ENCODE peak calls at places on chromosomes 12 and 14, in nine cellular contexts. E, I, F, R, X, C, K, G and H are unnamed samples.

GRCh38 chr14:103910984-103911383 is 17.3 kb upstream of the TDRD9 start:
- DNase-seq in I (no peak), G (no peak), K (no peak), F (no peak), E (no peak), X (no peak), C (no peak), R (no peak), H (no peak)

GRCh38 chr12:34396006-34396860 is 373.9 kb downstream of the ALG10 start:
- DNase-seq in F (no peak), K (no peak), E (no peak), X (no peak), I (peak), C (no peak), R (peak), G (no peak), H (no peak)

GRCh38 chr12:6462234-6462995 is 8.1 kb downstream of the VAMP1 start:
- DNase-seq in F (no peak), C (no peak), X (no peak), K (no peak), E (no peak), I (no peak), R (no peak), G (no peak), H (no peak)

GRCh38 chr12:19323768-19324167 is 115.5 kb upstream of the AEBP2 start:
- DNase-seq in I (no peak), F (no peak), E (no peak), X (no peak), R (no peak), K (no peak), G (no peak), C (no peak), H (no peak)

GRCh38 chr12:11134300-11134699 is at the start of gene TAS2R30:
- DNase-seq in I (no peak), G (no peak), E (no peak), R (no peak), K (no peak), X (no peak), F (no peak), C (no peak), H (no peak)

GRCh38 chr14:100610511-100611217 is 23.4 kb upstream of the BEGAIN start:
- DNase-seq in C (peak), R (no peak), I (peak), X (no peak), G (no peak), F (peak), K (no peak), E (no peak), H (no peak)

GRCh38 chr14:54221971-54222370 is 174.8 kb upstream of the CDKN3 start:
- DNase-seq in I (no peak), R (no peak), E (no peak), X (no peak), G (no peak), K (no peak), F (no peak), C (no peak), H (no peak)

GRCh38 chr14:97077253-97077653 is 280.1 kb downstream of the VRK1 start:
- DNase-seq in R (peak), C (no peak), G (peak), I (peak), E (no peak), F (peak), X (no peak), K (peak), H (peak)

DNA sequence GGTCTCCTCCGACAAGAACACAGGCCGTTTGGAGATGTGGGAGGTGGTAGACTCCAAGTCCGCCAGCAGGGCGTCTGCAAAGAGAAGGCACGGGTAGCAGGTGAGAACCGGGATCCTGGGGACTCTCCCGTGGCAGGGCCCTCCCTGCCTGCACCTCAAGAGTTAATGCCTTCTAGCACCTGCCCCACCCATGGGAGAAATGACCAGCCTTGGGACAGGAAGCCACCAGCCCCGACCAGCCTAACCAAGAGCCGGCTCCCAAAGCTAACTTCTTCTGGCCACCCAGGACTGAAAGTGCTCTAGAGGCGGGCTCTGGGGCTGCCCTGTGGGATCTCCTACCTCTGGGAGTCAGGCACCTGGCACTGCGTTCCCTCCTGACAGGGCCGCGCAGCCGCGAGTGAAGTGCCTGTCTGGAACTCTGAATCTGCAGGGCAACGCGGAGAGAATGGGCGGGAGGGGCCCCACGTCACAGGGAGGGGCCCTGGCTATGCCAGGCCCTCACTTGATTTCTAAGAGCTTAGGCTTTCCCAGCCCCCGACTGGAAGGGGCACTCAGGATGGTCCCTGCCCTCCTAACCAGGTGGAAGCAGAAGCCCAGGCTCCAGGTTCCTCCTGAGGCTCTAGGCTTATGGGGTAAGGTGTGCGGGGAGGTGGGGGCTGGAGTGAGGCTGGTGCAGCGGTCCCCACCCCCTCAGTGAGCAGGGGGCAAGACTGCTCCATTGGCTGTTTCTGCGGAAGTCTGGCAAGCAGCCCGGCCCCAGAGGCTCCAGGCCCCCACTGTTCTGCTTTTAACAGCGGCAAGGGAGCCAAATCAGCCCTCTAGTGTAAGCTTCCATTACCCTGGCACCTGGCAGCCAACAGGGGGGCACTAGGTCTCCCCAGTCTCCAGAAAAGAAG is 23.6 kb upstream of the RPLP0 start:
- DNase-seq in C (no peak), E (no peak), G (no peak), R (no peak), F (no peak), K (no peak), I (peak), X (no peak), H (peak)
- H3K27ac ChIP-seq in C (peak), E (no peak), G (no peak), R (no peak), F (peak), K (peak), I (no peak), X (no peak), H (no peak)

GRCh38 chr14:51953996-51954395 is 35.4 kb upstream of the RTRAF start:
- DNase-seq in C (no peak), K (no peak), F (no peak), X (no peak), E (no peak), I (no peak), R (no peak), G (no peak), H (no peak)
- TF ChIP-seq REST in C (no peak), K (no peak), F (no peak), X (no peak), E (no peak), I (no peak), R (no peak), G (no peak), H (no peak)

GRCh38 chr14:77000340-77001235 is 27.9 kb downstream of the IRF2BPL start:
- DNase-seq in G (no peak), F (no peak), I (peak), K (no peak), E (peak), R (no peak), X (no peak), C (no peak), H (peak)
- H3K27ac ChIP-seq in G (peak), F (peak), I (no peak), K (no peak), E (peak), R (no peak), X (no peak), C (no peak), H (peak)

DNA sequence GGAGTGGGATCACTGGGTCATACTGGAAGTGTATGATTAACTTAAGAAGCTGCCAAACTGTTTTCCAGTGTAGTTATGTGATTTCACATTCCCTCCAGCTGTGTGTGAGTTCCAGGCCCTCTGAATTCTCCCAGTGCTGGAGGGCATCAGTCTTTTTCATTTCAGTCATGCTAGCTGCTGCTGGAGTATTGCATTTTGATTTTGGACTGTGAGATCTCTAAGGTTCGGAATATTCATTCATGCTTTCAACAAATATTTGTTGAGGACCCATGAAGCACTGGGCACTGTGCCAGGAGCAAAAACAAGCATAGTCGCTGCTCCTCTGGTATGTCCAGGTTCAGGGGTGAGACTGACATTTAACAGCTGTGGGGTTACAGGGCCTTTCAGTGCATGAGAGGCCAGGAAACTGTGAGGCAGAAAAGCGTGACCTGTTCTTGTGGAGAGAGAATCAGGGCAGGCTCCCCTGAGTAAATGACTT is 133.2 kb downstream of the SCARB1 start:
- DNase-seq in X (peak), R (no peak), E (no peak), C (no peak), F (peak), K (no peak), G (no peak), I (no peak), H (no peak)
- TF ChIP-seq REST in X (no peak), R (no peak), E (no peak), C (no peak), F (no peak), K (no peak), G (no peak), I (no peak), H (no peak)

DNA sequence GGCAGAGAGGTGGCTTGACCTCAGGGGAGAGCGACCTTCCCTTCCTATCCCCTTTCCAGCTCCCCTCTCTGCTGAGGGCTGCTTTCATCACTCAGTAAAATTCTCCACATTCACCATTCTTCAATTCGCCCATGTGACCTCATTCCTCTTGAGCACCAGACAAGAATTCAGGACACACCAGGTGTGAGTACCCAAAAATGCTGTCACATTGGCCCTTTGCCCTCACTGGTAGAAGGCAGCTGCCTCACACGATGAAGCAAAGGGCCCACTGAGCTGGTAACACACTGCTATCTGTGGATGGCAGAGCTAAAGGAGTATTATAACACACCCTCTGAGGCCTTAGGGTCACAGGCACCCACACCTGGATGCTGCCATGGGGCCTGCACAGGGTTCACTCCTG is 59.7 kb downstream of the SSH1 start:
- DNase-seq in E (no peak), K (no peak), C (no peak), G (no peak), I (no peak), F (no peak), X (no peak), R (no peak), H (no peak)
- H3K27ac ChIP-seq in E (no peak), K (peak), C (no peak), G (no peak), I (no peak), F (no peak), X (no peak), R (no peak), H (no peak)

GRCh38 chr14:34662558-34663088 is 32.7 kb upstream of the SNX6 start:
- DNase-seq in C (no peak), R (no peak), E (no peak), I (no peak), X (no peak), F (no peak), K (no peak), G (no peak), H (no peak)

GRCh38 chr14:34667007-34667406 is 37.1 kb upstream of the SNX6 start:
- DNase-seq in I (no peak), K (no peak), E (no peak), R (no peak), G (no peak), F (no peak), X (no peak), C (no peak), H (no peak)

GRCh38 chr14:34660796-34661195 is 30.8 kb upstream of the SNX6 start:
- DNase-seq in G (no peak), K (no peak), X (no peak), F (no peak), E (no peak), I (no peak), R (no peak), C (no peak), H (no peak)

GRCh38 chr14:34665785-34666425 is 36.0 kb upstream of the SNX6 start:
- DNase-seq in R (no peak), X (no peak), K (no peak), F (peak), I (no peak), E (no peak), C (no peak), G (no peak), H (no peak)
- TF ChIP-seq REST in R (no peak), X (no peak), K (no peak), F (no peak), I (no peak), E (no peak), C (no peak), G (no peak), H (no peak)